ENCODE peak calls at places on chromosomes 2 and 18, in six cellular contexts. One of them, this sample, is unnamed.

GRCh38 chr2:152637251-152637650 is 80.0 kb downstream of the PRPF40A start:
- DNase-seq in Peyer's patch: no peak
- DNase-seq in effector memory CD4-positive, alpha-beta T cell: no peak
- DNase-seq in ascending aorta: no peak
- DNase-seq in heart left ventricle: no peak
- DNase-seq in PC-9: no peak
- DNase-seq in this sample: no peak

GRCh38 chr2:20536619-20537422 is 89.9 kb downstream of the RHOB start:
- DNase-seq in ascending aorta: no peak
- DNase-seq in Peyer's patch: no peak
- DNase-seq in effector memory CD4-positive, alpha-beta T cell: no peak
- DNase-seq in heart left ventricle: no peak
- DNase-seq in PC-9: no peak
- DNase-seq in this sample: no peak

GRCh38 chr2:222663448-222663847 is 7.6 kb upstream of the FARSB start:
- DNase-seq in Peyer's patch: no peak
- DNase-seq in heart left ventricle: no peak
- DNase-seq in effector memory CD4-positive, alpha-beta T cell: no peak
- DNase-seq in PC-9: no peak
- DNase-seq in ascending aorta: no peak
- DNase-seq in this sample: no peak

GRCh38 chr2:176814740-176815367 is 397.7 kb upstream of the HNRNPA3 start:
- DNase-seq in PC-9: no peak
- DNase-seq in effector memory CD4-positive, alpha-beta T cell: no peak
- DNase-seq in Peyer's patch: no peak
- DNase-seq in heart left ventricle: no peak
- DNase-seq in ascending aorta: no peak
- DNase-seq in this sample: no peak

GRCh38 chr2:7736646-7737305 is 819.6 kb downstream of the RNF144A start:
- DNase-seq in Peyer's patch: no peak
- DNase-seq in effector memory CD4-positive, alpha-beta T cell: no peak
- DNase-seq in ascending aorta: no peak
- DNase-seq in PC-9: peak
- DNase-seq in heart left ventricle: no peak
- DNase-seq in this sample: no peak

GRCh38 chr2:141317986-141318385 is 812.8 kb downstream of the LRP1B start:
- DNase-seq in Peyer's patch: no peak
- DNase-seq in PC-9: no peak
- DNase-seq in heart left ventricle: no peak
- DNase-seq in ascending aorta: no peak
- DNase-seq in effector memory CD4-positive, alpha-beta T cell: no peak
- DNase-seq in this sample: no peak

GRCh38 chr2:20571644-20572215 is 79.2 kb downstream of the HS1BP3 start:
- DNase-seq in PC-9: no peak
- DNase-seq in ascending aorta: no peak
- DNase-seq in heart left ventricle: no peak
- DNase-seq in effector memory CD4-positive, alpha-beta T cell: no peak
- DNase-seq in Peyer's patch: no peak
- DNase-seq in this sample: no peak

GRCh38 chr2:102753563-102754159 is 8.2 kb upstream of the TMEM182 start:
- DNase-seq in heart left ventricle: no peak
- DNase-seq in ascending aorta: no peak
- DNase-seq in Peyer's patch: peak
- DNase-seq in PC-9: peak
- DNase-seq in effector memory CD4-positive, alpha-beta T cell: peak
- DNase-seq in this sample: peak

GRCh38 chr2:122681626-122682025 is 926.2 kb downstream of the TSN start:
- DNase-seq in ascending aorta: no peak
- DNase-seq in heart left ventricle: no peak
- DNase-seq in PC-9: peak
- DNase-seq in effector memory CD4-positive, alpha-beta T cell: no peak
- DNase-seq in Peyer's patch: no peak
- DNase-seq in this sample: no peak

GRCh38 chr2:230870544-230871360 is 6.0 kb downstream of the ITM2C start:
- DNase-seq in heart left ventricle: no peak
- DNase-seq in effector memory CD4-positive, alpha-beta T cell: no peak
- DNase-seq in PC-9: no peak
- DNase-seq in Peyer's patch: peak
- DNase-seq in ascending aorta: peak
- DNase-seq in this sample: no peak

DNA sequence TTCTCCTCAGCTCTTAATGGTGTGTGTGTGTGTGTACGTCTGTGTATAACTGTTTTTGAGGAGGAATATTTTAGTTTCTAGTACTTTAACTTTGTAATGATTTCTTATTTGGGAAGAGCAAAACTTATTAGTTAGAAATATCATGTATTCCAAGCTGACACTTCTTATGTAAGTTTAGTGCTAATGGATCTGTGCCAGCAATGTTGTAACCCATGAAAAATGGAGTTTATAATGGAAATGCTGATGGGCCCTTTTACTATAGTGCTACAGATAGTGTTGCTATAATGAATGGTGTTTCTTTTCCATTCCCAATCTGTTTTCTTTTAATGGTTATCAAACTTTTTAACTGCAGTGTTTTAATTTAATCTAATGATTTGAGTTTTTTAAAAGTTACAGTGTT is 49.8 kb upstream of the OTX1 start:
- DNase-seq in PC-9: no peak
- DNase-seq in ascending aorta: no peak
- DNase-seq in Peyer's patch: no peak
- DNase-seq in effector memory CD4-positive, alpha-beta T cell: no peak
- DNase-seq in heart left ventricle: no peak
- DNase-seq in this sample: no peak
- H3K27ac ChIP-seq in PC-9: no peak
- H3K27ac ChIP-seq in ascending aorta: peak
- H3K27ac ChIP-seq in Peyer's patch: no peak
- H3K27ac ChIP-seq in effector memory CD4-positive, alpha-beta T cell: no peak
- H3K27ac ChIP-seq in heart left ventricle: no peak
- H3K27ac ChIP-seq in this sample: no peak

GRCh38 chr2:219500135-219500534 is 1.4 kb downstream of the GMPPA start:
- DNase-seq in PC-9: no peak
- DNase-seq in Peyer's patch: no peak
- DNase-seq in effector memory CD4-positive, alpha-beta T cell: no peak
- DNase-seq in heart left ventricle: no peak
- DNase-seq in ascending aorta: no peak
- DNase-seq in this sample: no peak
- H3K4me3 ChIP-seq in PC-9: peak
- H3K4me3 ChIP-seq in Peyer's patch: no peak
- H3K4me3 ChIP-seq in effector memory CD4-positive, alpha-beta T cell: no peak
- H3K4me3 ChIP-seq in heart left ventricle: no peak
- H3K4me3 ChIP-seq in ascending aorta: peak
- H3K4me3 ChIP-seq in this sample: no peak

GRCh38 chr2:239318790-239319189 is 82.0 kb downstream of the HDAC4 start:
- DNase-seq in heart left ventricle: no peak
- DNase-seq in PC-9: no peak
- DNase-seq in effector memory CD4-positive, alpha-beta T cell: no peak
- DNase-seq in ascending aorta: peak
- DNase-seq in Peyer's patch: peak
- DNase-seq in this sample: peak
- H3K27ac ChIP-seq in heart left ventricle: peak
- H3K27ac ChIP-seq in PC-9: no peak
- H3K27ac ChIP-seq in effector memory CD4-positive, alpha-beta T cell: peak
- H3K27ac ChIP-seq in ascending aorta: no peak
- H3K27ac ChIP-seq in Peyer's patch: no peak
- H3K27ac ChIP-seq in this sample: peak

GRCh38 chr18:79508565-79509535 is 113.1 kb downstream of the NFATC1 start:
- DNase-seq in effector memory CD4-positive, alpha-beta T cell: no peak
- DNase-seq in Peyer's patch: peak
- DNase-seq in heart left ventricle: no peak
- DNase-seq in PC-9: no peak
- DNase-seq in ascending aorta: peak
- DNase-seq in this sample: no peak

GRCh38 chr18:79509536-79509930 is 113.8 kb downstream of the NFATC1 start:
- DNase-seq in effector memory CD4-positive, alpha-beta T cell: no peak
- DNase-seq in heart left ventricle: no peak
- DNase-seq in Peyer's patch: no peak
- DNase-seq in PC-9: no peak
- DNase-seq in ascending aorta: no peak
- DNase-seq in this sample: no peak

GRCh38 chr18:79506191-79507075 is 110.7 kb downstream of the NFATC1 start:
- DNase-seq in Peyer's patch: peak
- DNase-seq in PC-9: no peak
- DNase-seq in effector memory CD4-positive, alpha-beta T cell: no peak
- DNase-seq in heart left ventricle: peak
- DNase-seq in ascending aorta: peak
- DNase-seq in this sample: no peak

GRCh38 chr18:79507546-79508480 is 112.1 kb downstream of the NFATC1 start:
- DNase-seq in effector memory CD4-positive, alpha-beta T cell: no peak
- DNase-seq in ascending aorta: peak
- DNase-seq in PC-9: no peak
- DNase-seq in Peyer's patch: peak
- DNase-seq in heart left ventricle: peak
- DNase-seq in this sample: peak

DNA sequence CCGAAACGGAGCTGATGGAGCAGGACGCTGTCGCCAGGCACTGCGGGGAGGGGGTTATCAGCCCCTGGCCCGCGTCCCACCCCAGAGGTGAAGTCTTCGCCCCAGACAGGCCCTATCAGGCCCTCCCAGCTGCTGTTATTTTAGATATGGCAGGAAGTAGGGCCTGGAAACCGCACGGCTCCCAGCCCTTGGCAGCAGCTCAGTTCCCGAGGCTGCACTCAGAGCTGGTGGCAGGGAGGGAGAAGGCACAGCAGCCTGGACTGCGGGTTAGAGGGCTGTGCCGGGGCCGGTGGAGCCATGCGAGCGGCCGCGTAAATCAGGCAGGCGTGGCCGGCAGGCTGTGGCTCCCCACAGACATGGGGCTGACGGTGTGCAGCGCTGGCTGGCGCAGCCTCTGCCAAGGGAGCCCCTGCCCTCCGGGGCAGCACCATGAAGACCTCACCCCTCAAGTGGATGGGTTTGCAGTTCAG is 111.4 kb downstream of the NFATC1 start:
- DNase-seq in Peyer's patch: peak
- DNase-seq in heart left ventricle: peak
- DNase-seq in ascending aorta: peak
- DNase-seq in effector memory CD4-positive, alpha-beta T cell: no peak
- DNase-seq in PC-9: no peak
- DNase-seq in this sample: peak
- H3K4me3 ChIP-seq in Peyer's patch: peak
- H3K4me3 ChIP-seq in heart left ventricle: peak
- H3K4me3 ChIP-seq in ascending aorta: peak
- H3K4me3 ChIP-seq in effector memory CD4-positive, alpha-beta T cell: no peak
- H3K4me3 ChIP-seq in PC-9: no peak
- H3K4me3 ChIP-seq in this sample: no peak

This sample was measured in testis.